ENCODE peak calls at places on chromosome 22, in five cellular contexts. R, U, G, E and T are unnamed samples.

GRCh38 chr22:17243524-17243923 is 24.3 kb upstream of the ADA2 start:
- DNase-seq in E (peak), U (no peak), R (no peak), G (no peak), T (no peak)

GRCh38 chr22:49536571-49537131 is 291.0 kb downstream of the BRD1 start:
- DNase-seq in U (no peak), R (no peak), G (no peak), E (no peak), T (no peak)

GRCh38 chr22:49765091-49765771 is 62.4 kb downstream of the BRD1 start:
- DNase-seq in U (no peak), G (no peak), E (no peak), R (no peak), T (no peak)

GRCh38 chr22:41535244-41535643 is 9.0 kb downstream of the POLR3H start:
- DNase-seq in G (no peak), R (no peak), U (no peak), E (peak), T (no peak)

GRCh38 chr22:50507421-50507990 is at the start of gene LMF2:
- DNase-seq in E (no peak), G (no peak), U (no peak), R (peak), T (peak)

GRCh38 chr22:19688301-19689290 is 25.7 kb upstream of the SEPTIN5 start:
- DNase-seq in G (no peak), E (no peak), U (no peak), R (no peak), T (no peak)

GRCh38 chr22:41544671-41545476 is 604 bp upstream of the POLR3H start:
- DNase-seq in G (no peak), E (no peak), U (no peak), R (no peak), T (no peak)

GRCh38 chr22:19932367-19933206 is 9.0 kb upstream of the COMT start:
- DNase-seq in E (no peak), R (no peak), U (no peak), G (no peak), T (no peak)

GRCh38 chr22:42160830-42161696 is 30.5 kb upstream of the CYP2D6 start:
- DNase-seq in R (no peak), U (no peak), E (no peak), G (no peak), T (no peak)

GRCh38 chr22:37244922-37245722 is 1.1 kb upstream of the RAC2 start:
- DNase-seq in U (no peak), E (no peak), G (no peak), R (no peak), T (no peak)

GRCh38 chr22:45159652-45160462 is 3.9 kb upstream of the NUP50 start:
- DNase-seq in U (no peak), G (no peak), R (no peak), E (no peak), T (peak)

GRCh38 chr22:28075260-28075981 is 156.4 kb upstream of the PITPNB start:
- DNase-seq in E (peak), G (peak), R (no peak), U (no peak), T (peak)

GRCh38 chr22:33056108-33056507 is 2.1 kb downstream of the SYN3 start:
- DNase-seq in U (no peak), E (no peak), G (no peak), R (no peak), T (no peak)

GRCh38 chr22:47180796-47181195 is 418.3 kb downstream of the TBC1D22A start:
- DNase-seq in U (no peak), E (no peak), R (no peak), G (no peak), T (no peak)

GRCh38 chr22:29095459-29095858 is 22.6 kb downstream of the KREMEN1 start:
- DNase-seq in U (no peak), R (no peak), E (no peak), G (no peak), T (no peak)

GRCh38 chr22:49112661-49113626 is 714.7 kb downstream of the BRD1 start:
- DNase-seq in E (no peak), R (no peak), U (no peak), G (no peak), T (no peak)

GRCh38 chr22:33785283-33785991 is 134.8 kb downstream of the LARGE1 start:
- DNase-seq in R (no peak), U (no peak), E (peak), G (peak), T (peak)

GRCh38 chr22:27984001-27984695 is 65.1 kb upstream of the PITPNB start:
- DNase-seq in R (no peak), U (no peak), E (no peak), G (no peak), T (no peak)

GRCh38 chr22:43658823-43659222 is 153.3 kb downstream of the EFCAB6 start:
- DNase-seq in G (no peak), R (no peak), E (no peak), U (no peak), T (no peak)

GRCh38 chr22:23849009-23850006 is 8.4 kb upstream of the SLC2A11 start:
- DNase-seq in U (peak), E (peak), R (peak), G (peak), T (peak)

GRCh38 chr22:26479043-26479791 is 4.4 kb downstream of the HPS4 start:
- DNase-seq in R (no peak), U (no peak), E (no peak), G (no peak), T (no peak)

GRCh38 chr22:46652081-46652929 is 32.1 kb downstream of the GRAMD4 start:
- DNase-seq in U (no peak), E (peak), G (no peak), R (no peak), T (peak)

GRCh38 chr22:26416670-26417270 is 12.3 kb upstream of the ASPHD2 start:
- DNase-seq in G (peak), E (peak), U (no peak), R (no peak), T (peak)

GRCh38 chr22:47727656-47728055 is 965.2 kb downstream of the TBC1D22A start:
- DNase-seq in R (no peak), G (no peak), E (no peak), U (no peak), T (no peak)

GRCh38 chr22:46736705-46737104 is 1.3 kb downstream of the CERK start:
- DNase-seq in U (no peak), E (no peak), R (no peak), G (no peak), T (no peak)

GRCh38 chr22:17106785-17107546 is 14.2 kb downstream of the TMEM121B start:
- DNase-seq in G (no peak), R (no peak), U (no peak), E (no peak), T (no peak)

GRCh38 chr22:43113516-43114251 is 3.1 kb downstream of the BIK start:
- DNase-seq in E (no peak), U (no peak), G (no peak), R (no peak), T (no peak)